ENCODE peak calls at places on chromosomes 6 and 20, in six cellular contexts. I, O, X, T, Y and R are unnamed samples.

GRCh38 chr6:6661684-6662083 is 73.2 kb downstream of the LY86 start:
- DNase-seq in I (no peak), O (peak), X (peak), T (peak), Y (peak), R (peak)

GRCh38 chr6:167454003-167454402 is 129.1 kb downstream of the TTLL2 start:
- DNase-seq in I (no peak), O (no peak), X (no peak), T (no peak), Y (no peak), R (no peak)

GRCh38 chr6:71197267-71197666 is 91.3 kb upstream of the OGFRL1 start:
- DNase-seq in I (peak), O (no peak), X (peak), T (no peak), Y (peak), R (no peak)

GRCh38 chr20:10453241-10453640 is 18.1 kb downstream of the SLX4IP start:
- DNase-seq in I (no peak), O (no peak), X (no peak), T (no peak), Y (no peak), R (no peak)

GRCh38 chr20:63693975-63694595 is 2.4 kb upstream of the TNFRSF6B start:
- DNase-seq in I (no peak), O (no peak), X (no peak), T (no peak), Y (no peak), R (no peak)

GRCh38 chr6:87155920-87156600 is 695 bp downstream of the ZNF292 start:
- DNase-seq in I (peak), O (peak), X (peak), T (peak), Y (peak), R (peak)

GRCh38 chr6:5231289-5231688 is 29.5 kb downstream of the LYRM4 start:
- DNase-seq in I (peak), O (no peak), X (no peak), T (no peak), Y (no peak), R (no peak)

GRCh38 chr6:116370328-116370716 is 425 bp upstream of the DSE start:
- DNase-seq in I (no peak), O (no peak), X (no peak), T (no peak), Y (no peak), R (peak)

GRCh38 chr6:144757299-144757698 is 472.2 kb downstream of the UTRN start:
- DNase-seq in I (no peak), O (no peak), X (no peak), T (no peak), Y (no peak), R (no peak)

GRCh38 chr6:130526466-130526865 is 160.6 kb downstream of the TMEM200A start:
- DNase-seq in I (no peak), O (no peak), X (no peak), T (no peak), Y (no peak), R (no peak)

GRCh38 chr6:130529569-130530149 is 163.8 kb downstream of the TMEM200A start:
- DNase-seq in I (no peak), O (no peak), X (no peak), T (no peak), Y (no peak), R (no peak)

GRCh38 chr6:130527173-130527572 is 161.4 kb downstream of the TMEM200A start:
- DNase-seq in I (no peak), O (no peak), X (no peak), T (no peak), Y (no peak), R (no peak)

GRCh38 chr6:130524552-130524951 is 158.7 kb downstream of the TMEM200A start:
- DNase-seq in I (no peak), O (no peak), X (no peak), T (no peak), Y (no peak), R (no peak)

DNA sequence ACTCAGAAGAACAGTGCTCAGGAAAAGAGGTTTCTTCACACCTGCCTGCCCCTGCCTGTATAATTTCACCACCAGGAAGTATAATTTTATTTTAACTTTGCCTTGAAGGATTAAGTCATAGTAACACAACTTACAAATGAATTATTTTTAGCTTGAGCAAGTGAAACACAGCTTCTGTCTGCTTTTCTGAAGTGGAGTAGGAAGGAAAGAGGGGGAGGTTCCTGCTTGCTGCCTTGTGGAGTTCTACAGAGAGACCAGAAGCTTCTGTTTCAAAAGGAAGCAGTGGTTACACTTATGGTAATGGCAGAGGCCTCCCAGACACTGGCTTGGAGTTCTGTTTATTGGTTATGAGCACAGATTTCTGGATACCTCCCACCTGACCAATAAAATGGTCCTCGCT is 159.6 kb downstream of the TMEM200A start:
- DNase-seq in I (no peak), O (no peak), X (no peak), T (no peak), Y (no peak), R (no peak)
- H3K4me3 ChIP-seq in I (no peak), O (no peak), X (no peak), T (no peak), Y (no peak), R (no peak)

GRCh38 chr6:160462116-160462515 is 113.9 kb downstream of the SLC22A3 start:
- DNase-seq in I (no peak), O (no peak), X (no peak), T (peak), Y (no peak), R (no peak)

GRCh38 chr6:160457843-160458242 is 109.7 kb downstream of the SLC22A3 start:
- DNase-seq in I (no peak), O (no peak), X (no peak), T (no peak), Y (no peak), R (no peak)

GRCh38 chr6:160464744-160465143 is 116.6 kb downstream of the SLC22A3 start:
- DNase-seq in I (no peak), O (no peak), X (no peak), T (no peak), Y (no peak), R (no peak)

GRCh38 chr6:160461641-160462040 is 113.5 kb downstream of the SLC22A3 start:
- DNase-seq in I (peak), O (no peak), X (no peak), T (peak), Y (peak), R (no peak)

GRCh38 chr6:160462551-160463109 is 114.5 kb downstream of the SLC22A3 start:
- DNase-seq in I (peak), O (no peak), X (peak), T (peak), Y (peak), R (no peak)
- H3K4me3 ChIP-seq in I (no peak), O (no peak), X (no peak), T (no peak), Y (no peak), R (no peak)

DNA sequence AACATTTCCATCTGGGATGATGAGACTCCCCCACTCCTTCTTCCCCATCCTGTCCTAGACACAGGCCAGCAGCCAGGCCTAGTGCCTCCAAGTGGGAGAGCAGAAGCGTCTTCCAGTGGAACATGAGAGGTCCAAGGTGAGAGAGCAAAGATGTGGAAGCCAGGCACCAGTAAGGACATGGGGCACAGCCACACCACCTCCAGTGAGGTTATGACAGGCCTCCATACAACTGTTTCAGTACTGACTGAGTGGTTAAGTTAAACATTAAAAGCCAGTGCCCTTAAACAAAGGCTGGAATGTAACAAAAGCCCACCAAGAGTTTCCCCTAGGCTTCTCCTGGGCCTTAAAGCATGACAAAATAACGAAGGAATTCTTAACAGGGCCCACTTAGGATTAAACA is 5.3 kb downstream of the ZBTB24 start:
- DNase-seq in I (no peak), O (no peak), X (no peak), T (no peak), Y (no peak), R (no peak)
- H3K4me3 ChIP-seq in I (no peak), O (no peak), X (no peak), T (no peak), Y (no peak), R (no peak)

DNA sequence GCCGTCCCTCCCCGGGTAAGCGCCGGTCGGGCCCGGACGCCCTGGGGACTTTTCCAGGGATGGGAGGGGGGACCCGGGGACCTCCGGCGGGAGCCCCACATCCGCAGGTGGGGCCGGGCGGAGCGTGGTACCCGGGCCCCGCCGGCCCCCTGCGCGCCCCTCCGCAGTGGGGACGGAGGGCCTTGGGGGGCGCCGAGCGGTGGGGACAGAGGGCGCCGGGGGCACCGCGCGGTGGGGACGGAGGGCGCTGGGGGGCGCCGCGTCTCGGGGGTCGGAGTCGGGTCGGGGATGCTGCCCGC is 267 bp downstream of the PLEKHG1 start:
- DNase-seq in I (no peak), O (no peak), X (no peak), T (no peak), Y (no peak), R (no peak)
- H3K4me3 ChIP-seq in I (peak), O (peak), X (peak), T (peak), Y (peak), R (peak)